ENCODE peak calls at places on chromosomes 2 and 18, in five cellular contexts. One of them, this sample, is unnamed.

GRCh38 chr2:120899799-120900198 is 164.1 kb downstream of the GLI2 start:
- DNase-seq in activated CD4-positive, alpha-beta memory T cell treated with anti-CD3 and anti-CD28 coated beads for 36 hours: no peak
- DNase-seq in heart left ventricle: no peak
- DNase-seq in aorta: no peak
- DNase-seq in AG09319: no peak
- DNase-seq in this sample: no peak

GRCh38 chr18:55781481-55781957 is 193.5 kb upstream of the TCF4 start:
- DNase-seq in activated CD4-positive, alpha-beta memory T cell treated with anti-CD3 and anti-CD28 coated beads for 36 hours: no peak
- DNase-seq in heart left ventricle: peak
- DNase-seq in aorta: no peak
- DNase-seq in AG09319: peak
- DNase-seq in this sample: no peak

GRCh38 chr2:141125432-141125831 is 1005.4 kb downstream of the LRP1B start:
- DNase-seq in activated CD4-positive, alpha-beta memory T cell treated with anti-CD3 and anti-CD28 coated beads for 36 hours: no peak
- DNase-seq in heart left ventricle: no peak
- DNase-seq in aorta: no peak
- DNase-seq in AG09319: no peak
- DNase-seq in this sample: no peak

GRCh38 chr2:240909216-240909974 is 3.3 kb downstream of the CROCC2 start:
- DNase-seq in activated CD4-positive, alpha-beta memory T cell treated with anti-CD3 and anti-CD28 coated beads for 36 hours: no peak
- DNase-seq in heart left ventricle: no peak
- DNase-seq in aorta: no peak
- DNase-seq in AG09319: no peak
- DNase-seq in this sample: no peak

GRCh38 chr2:42969231-42970150 is 177.1 kb upstream of the HAAO start:
- DNase-seq in activated CD4-positive, alpha-beta memory T cell treated with anti-CD3 and anti-CD28 coated beads for 36 hours: no peak
- DNase-seq in heart left ventricle: no peak
- DNase-seq in aorta: peak
- DNase-seq in AG09319: peak
- DNase-seq in this sample: peak

GRCh38 chr2:205232086-205232485 is 450.2 kb upstream of the NRP2 start:
- DNase-seq in activated CD4-positive, alpha-beta memory T cell treated with anti-CD3 and anti-CD28 coated beads for 36 hours: no peak
- DNase-seq in heart left ventricle: no peak
- DNase-seq in aorta: no peak
- DNase-seq in AG09319: no peak
- DNase-seq in this sample: no peak

GRCh38 chr2:48332286-48332685 is 197.7 kb upstream of the STON1 start:
- DNase-seq in activated CD4-positive, alpha-beta memory T cell treated with anti-CD3 and anti-CD28 coated beads for 36 hours: no peak
- DNase-seq in heart left ventricle: no peak
- DNase-seq in aorta: no peak
- DNase-seq in AG09319: no peak
- DNase-seq in this sample: no peak

GRCh38 chr2:232438951-232439757 is 16.8 kb upstream of the ALPI start:
- DNase-seq in activated CD4-positive, alpha-beta memory T cell treated with anti-CD3 and anti-CD28 coated beads for 36 hours: peak
- DNase-seq in heart left ventricle: no peak
- DNase-seq in aorta: peak
- DNase-seq in AG09319: no peak
- DNase-seq in this sample: no peak

GRCh38 chr2:2524340-2524941 is 193.4 kb upstream of the MYT1L start:
- DNase-seq in activated CD4-positive, alpha-beta memory T cell treated with anti-CD3 and anti-CD28 coated beads for 36 hours: no peak
- DNase-seq in heart left ventricle: no peak
- DNase-seq in aorta: no peak
- DNase-seq in AG09319: no peak
- DNase-seq in this sample: no peak

GRCh38 chr2:239822146-239822945 is 202.8 kb downstream of the NDUFA10 start:
- DNase-seq in activated CD4-positive, alpha-beta memory T cell treated with anti-CD3 and anti-CD28 coated beads for 36 hours: peak
- DNase-seq in heart left ventricle: no peak
- DNase-seq in aorta: peak
- DNase-seq in AG09319: no peak
- DNase-seq in this sample: no peak

GRCh38 chr2:36965751-36966369 is 476 bp downstream of the STRN start:
- DNase-seq in activated CD4-positive, alpha-beta memory T cell treated with anti-CD3 and anti-CD28 coated beads for 36 hours: peak
- DNase-seq in heart left ventricle: peak
- DNase-seq in aorta: peak
- DNase-seq in AG09319: no peak
- DNase-seq in this sample: no peak

GRCh38 chr18:48153641-48154481 is 223.4 kb upstream of the SMAD2 start:
- DNase-seq in activated CD4-positive, alpha-beta memory T cell treated with anti-CD3 and anti-CD28 coated beads for 36 hours: peak
- DNase-seq in heart left ventricle: no peak
- DNase-seq in aorta: no peak
- DNase-seq in AG09319: peak
- DNase-seq in this sample: no peak

GRCh38 chr2:217703999-217704398 is 298.8 kb downstream of the TNS1 start:
- DNase-seq in activated CD4-positive, alpha-beta memory T cell treated with anti-CD3 and anti-CD28 coated beads for 36 hours: no peak
- DNase-seq in heart left ventricle: no peak
- DNase-seq in aorta: no peak
- DNase-seq in AG09319: no peak
- DNase-seq in this sample: no peak